ENCODE peak calls at places on chromosomes 1 and 21, in seven cellular contexts. O is Karpas-422, R is GM12864, G is esophagus squamous epithelium, M is DND-41, D is GM23338, N is lower leg skin. T is an unnamed sample.

GRCh38 chr21:31557956-31558838 is 101.3 kb upstream of the SOD1 start:
- DNase-seq in O (no peak), R (no peak), G (no peak), M (peak), D (peak), N (peak), T (peak)

GRCh38 chr1:12229835-12230548 is at the start of gene VPS13D:
- DNase-seq in O (peak), R (peak), G (peak), M (peak), D (peak), N (peak), T (peak)

GRCh38 chr1:24917327-24918074 is 12.6 kb downstream of the RUNX3 start:
- DNase-seq in O (no peak), R (no peak), G (no peak), M (no peak), D (no peak), N (no peak), T (no peak)

GRCh38 chr1:115275216-115275615 is 62.8 kb downstream of the NGF start:
- DNase-seq in O (peak), R (no peak), G (no peak), M (no peak), D (peak), N (no peak), T (no peak)

GRCh38 chr1:201655243-201655642 is 116.3 kb downstream of the NAV1 start:
- DNase-seq in O (no peak), R (no peak), G (no peak), M (no peak), D (peak), N (peak), T (peak)

GRCh38 chr1:59331686-59332085 is 34.8 kb downstream of the FGGY start:
- DNase-seq in O (no peak), R (no peak), G (no peak), M (no peak), D (no peak), N (no peak), T (no peak)

GRCh38 chr1:59163268-59164092 is 133.4 kb upstream of the FGGY start:
- DNase-seq in O (no peak), R (no peak), G (no peak), M (no peak), D (no peak), N (no peak), T (peak)

GRCh38 chr1:61585714-61586113 is 139.2 kb downstream of the TM2D1 start:
- DNase-seq in O (no peak), R (no peak), G (no peak), M (no peak), D (no peak), N (no peak), T (peak)

GRCh38 chr1:47901001-47901575 is 96.1 kb downstream of the TRABD2B start:
- DNase-seq in O (no peak), R (no peak), G (no peak), M (no peak), D (no peak), N (no peak), T (no peak)

GRCh38 chr1:67755619-67756018 is 70.6 kb downstream of the GADD45A start:
- DNase-seq in O (no peak), R (no peak), G (no peak), M (no peak), D (no peak), N (no peak), T (no peak)

GRCh38 chr1:64000021-64000420 is 203.4 kb upstream of the UBE2U start:
- DNase-seq in O (no peak), R (no peak), G (no peak), M (no peak), D (peak), N (no peak), T (peak)

GRCh38 chr1:67840449-67840848 is 7.2 kb upstream of the GNG12 start:
- DNase-seq in O (no peak), R (no peak), G (no peak), M (no peak), D (peak), N (no peak), T (peak)

GRCh38 chr1:53593758-53594380 is 134.7 kb downstream of the DMRTB1 start:
- DNase-seq in O (peak), R (no peak), G (no peak), M (no peak), D (peak), N (no peak), T (no peak)

GRCh38 chr1:227357229-227358078 is 39.2 kb upstream of the CDC42BPA start:
- DNase-seq in O (no peak), R (no peak), G (no peak), M (no peak), D (peak), N (no peak), T (peak)

GRCh38 chr1:5884110-5884509 is 108.1 kb downstream of the NPHP4 start:
- DNase-seq in O (no peak), R (no peak), G (no peak), M (no peak), D (no peak), N (no peak), T (no peak)

GRCh38 chr21:39968010-39968409 is 100.8 kb downstream of the PCP4 start:
- DNase-seq in O (no peak), R (no peak), G (no peak), M (no peak), D (peak), N (peak), T (no peak)

GRCh38 chr1:147545133-147545532 is 3.8 kb downstream of the BCL9 start:
- DNase-seq in O (peak), R (no peak), G (no peak), M (peak), D (peak), N (peak), T (peak)

GRCh38 chr21:46050651-46051378 is 47.1 kb upstream of the COL6A2 start:
- DNase-seq in O (no peak), R (no peak), G (no peak), M (no peak), D (no peak), N (peak), T (no peak)

GRCh38 chr21:44702111-44702972 is 5.4 kb downstream of the KRTAP10-12 start:
- DNase-seq in O (no peak), R (no peak), G (no peak), M (no peak), D (no peak), N (peak), T (no peak)

GRCh38 chr1:93440272-93440671 is 7.6 kb upstream of the FNBP1L start:
- DNase-seq in O (no peak), R (no peak), G (no peak), M (no peak), D (no peak), N (no peak), T (no peak)

GRCh38 chr1:227774051-227774720 is 39.0 kb downstream of the SNAP47 start:
- DNase-seq in O (no peak), R (no peak), G (no peak), M (no peak), D (no peak), N (no peak), T (no peak)

GRCh38 chr1:213675043-213675442 is 312.7 kb upstream of the PROX1 start:
- DNase-seq in O (no peak), R (no peak), G (no peak), M (no peak), D (no peak), N (no peak), T (no peak)

GRCh38 chr1:217471403-217471802 is 159.5 kb downstream of the GPATCH2 start:
- DNase-seq in O (no peak), R (no peak), G (no peak), M (no peak), D (no peak), N (no peak), T (no peak)

GRCh38 chr1:184482113-184482512 is 95.3 kb downstream of the C1orf21 start:
- DNase-seq in O (no peak), R (no peak), G (no peak), M (no peak), D (no peak), N (peak), T (no peak)

GRCh38 chr1:243316366-243316989 is 60.6 kb downstream of the SDCCAG8 start:
- DNase-seq in O (no peak), R (no peak), G (no peak), M (no peak), D (peak), N (no peak), T (no peak)

GRCh38 chr1:54337034-54337433 is 69.2 kb downstream of the SSBP3 start:
- DNase-seq in O (no peak), R (no peak), G (no peak), M (no peak), D (no peak), N (no peak), T (no peak)

GRCh38 chr1:917076-917459 is 6.7 kb upstream of the SAMD11 start:
- DNase-seq in O (no peak), R (no peak), G (no peak), M (no peak), D (no peak), N (no peak), T (no peak)

GRCh38 chr21:41419921-41420862 is 5.8 kb upstream of the MX1 start:
- DNase-seq in O (peak), R (no peak), G (no peak), M (peak), D (peak), N (peak), T (peak)

GRCh38 chr1:63891211-63891610 is 117.4 kb downstream of the ROR1 start:
- DNase-seq in O (no peak), R (no peak), G (no peak), M (no peak), D (peak), N (no peak), T (no peak)

GRCh38 chr1:54117815-54118563 is 34.8 kb downstream of the CDCP2 start:
- DNase-seq in O (no peak), R (no peak), G (no peak), M (no peak), D (no peak), N (no peak), T (no peak)

GRCh38 chr21:45404726-45405270 is at the start of gene COL18A1:
- DNase-seq in O (no peak), R (no peak), G (no peak), M (no peak), D (peak), N (no peak), T (peak)

GRCh38 chr1:116537898-116538297 is 32.9 kb downstream of the CD58 start:
- DNase-seq in O (no peak), R (no peak), G (no peak), M (no peak), D (no peak), N (no peak), T (no peak)

GRCh38 chr1:56135069-56135863 is 444.1 kb downstream of the PLPP3 start:
- DNase-seq in O (no peak), R (peak), G (no peak), M (no peak), D (no peak), N (no peak), T (no peak)

GRCh38 chr1:8422439-8423133 is 104.7 kb downstream of the SLC45A1 start:
- DNase-seq in O (peak), R (no peak), G (no peak), M (peak), D (peak), N (peak), T (peak)

GRCh38 chr1:154221815-154222081 is 993 bp downstream of the UBAP2L start:
- DNase-seq in O (no peak), R (no peak), G (no peak), M (no peak), D (peak), N (no peak), T (peak)

GRCh38 chr21:29638138-29638537 is 301.7 kb downstream of the GRIK1 start:
- DNase-seq in O (peak), R (peak), G (no peak), M (no peak), D (no peak), N (no peak), T (no peak)

DNA sequence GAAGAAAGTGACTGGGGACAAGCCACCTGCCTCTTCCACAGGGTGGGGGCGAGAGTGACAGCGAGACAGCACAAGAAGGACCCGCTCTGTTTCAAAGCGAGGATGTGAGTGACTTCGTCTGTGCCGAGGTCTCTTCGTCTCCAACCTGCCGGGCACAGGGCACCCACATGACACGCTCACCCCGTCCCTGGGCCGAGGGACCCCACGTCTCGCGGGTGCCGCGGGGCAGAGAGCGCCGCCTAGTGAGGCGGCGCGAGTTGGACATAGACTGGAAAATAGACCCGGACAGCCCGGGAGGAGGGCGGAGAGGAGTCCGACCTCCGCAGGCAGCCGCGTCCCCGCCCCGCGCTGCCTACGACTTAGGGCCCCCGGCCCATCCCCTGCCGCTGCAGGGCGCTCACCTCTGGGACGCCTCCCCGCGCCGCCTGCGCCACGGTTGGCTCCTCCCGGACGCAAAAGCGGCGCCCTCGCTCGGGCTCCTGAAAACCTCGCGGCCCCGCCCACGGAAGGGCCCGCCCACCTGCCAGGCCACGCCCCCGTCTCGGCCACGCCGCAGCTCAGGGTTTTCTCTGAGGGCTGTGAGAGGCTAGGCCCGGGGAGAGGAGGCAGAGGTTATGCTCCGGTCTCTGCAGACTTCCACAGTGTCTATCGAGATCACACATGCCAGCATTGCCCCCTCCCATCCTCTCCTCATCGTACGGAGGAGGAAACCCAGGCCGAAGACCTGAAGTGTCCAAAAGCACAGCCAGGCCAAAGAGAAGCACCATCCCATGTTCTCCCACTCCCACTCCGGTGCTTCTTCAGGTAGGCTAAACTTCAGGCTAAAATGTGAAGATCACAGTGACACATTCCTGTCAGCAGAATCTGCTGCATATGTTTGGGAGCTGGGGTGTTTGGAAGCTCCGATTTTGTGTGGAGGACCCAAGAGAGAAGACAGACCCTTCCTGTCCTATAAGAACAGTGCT is at the start of gene TLR5:
- DNase-seq in O (peak), R (peak), G (peak), M (peak), D (peak), N (peak), T (peak)
- H3K4me3 ChIP-seq in O (peak), R (peak), G (peak), M (peak), D (peak), N (peak), T (peak)

DNA sequence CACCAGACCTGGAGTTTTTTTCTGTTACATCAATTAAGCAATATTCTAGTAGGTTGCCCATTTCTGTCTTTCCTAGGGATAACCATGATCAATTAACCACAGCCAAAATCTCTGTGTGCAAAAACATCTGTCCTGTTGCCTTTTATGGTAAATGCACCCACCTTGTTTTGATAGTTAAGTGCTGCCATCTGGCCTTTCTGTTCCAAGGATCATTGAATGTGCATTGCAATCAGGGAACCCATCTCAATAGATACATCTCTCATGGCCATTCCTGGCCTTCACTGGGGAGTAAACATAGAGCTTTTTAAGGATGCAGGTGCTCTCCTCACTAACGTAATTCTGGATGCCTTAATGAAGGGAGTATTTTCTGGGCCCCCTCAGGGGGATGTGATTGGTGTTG is 111.8 kb upstream of the KIAA1614 start:
- DNase-seq in O (no peak), R (no peak), G (no peak), M (no peak), D (no peak), N (no peak), T (no peak)
- H3K4me3 ChIP-seq in O (no peak), R (no peak), G (no peak), M (no peak), D (no peak), N (no peak), T (no peak)

DNA sequence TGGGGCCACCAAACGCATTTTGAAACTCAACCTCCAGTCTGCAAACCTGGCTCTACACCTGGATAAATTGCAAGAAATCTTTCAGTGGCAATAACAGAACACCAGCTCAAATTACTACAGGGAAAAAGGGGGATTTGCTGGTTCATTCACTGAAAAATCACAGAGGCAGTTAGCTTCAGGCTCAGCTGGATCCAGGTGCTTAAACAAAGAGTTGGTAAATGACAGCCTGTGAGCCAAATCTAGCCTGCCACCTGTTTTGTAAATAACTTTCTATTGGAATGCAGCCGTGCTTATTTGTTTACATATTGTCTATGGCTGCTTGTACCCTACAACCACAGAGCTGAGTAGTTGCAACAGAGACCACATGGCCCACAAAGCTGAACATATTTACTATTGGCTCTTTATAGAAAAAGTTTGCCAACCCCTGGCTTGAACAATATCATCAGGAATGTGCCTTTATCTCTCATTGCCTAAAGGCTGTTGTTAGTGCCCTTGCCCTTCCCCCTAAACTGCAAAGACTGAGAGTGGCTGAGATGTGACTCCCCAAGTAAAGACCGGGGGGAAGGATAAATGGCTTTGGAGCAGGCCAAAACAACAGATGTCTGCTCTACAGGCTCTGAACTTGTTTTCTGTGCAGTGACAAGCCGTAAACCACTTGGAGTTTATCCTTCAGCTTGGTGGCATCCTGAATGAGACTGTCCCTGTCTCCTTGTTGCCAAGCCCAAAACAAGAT is 21.5 kb upstream of the PTPRF start:
- DNase-seq in O (no peak), R (no peak), G (no peak), M (no peak), D (no peak), N (no peak), T (no peak)
- H3K4me3 ChIP-seq in O (no peak), R (no peak), G (no peak), M (no peak), D (no peak), N (no peak), T (no peak)

GRCh38 chr1:41662061-41662655 is 177.7 kb upstream of the EDN2 start:
- DNase-seq in O (peak), R (no peak), G (no peak), M (peak), D (peak), N (peak), T (peak)

GRCh38 chr1:41663671-41664400 is 179.4 kb upstream of the EDN2 start:
- DNase-seq in O (no peak), R (no peak), G (no peak), M (peak), D (no peak), N (no peak), T (no peak)

GRCh38 chr1:41661428-41662060 is 177.1 kb upstream of the EDN2 start:
- DNase-seq in O (peak), R (no peak), G (no peak), M (peak), D (peak), N (no peak), T (peak)

GRCh38 chr1:41660570-41661427 is 176.3 kb upstream of the EDN2 start:
- DNase-seq in O (no peak), R (no peak), G (no peak), M (no peak), D (no peak), N (no peak), T (no peak)

GRCh38 chr1:41662656-41663437 is 178.4 kb upstream of the EDN2 start:
- DNase-seq in O (peak), R (no peak), G (no peak), M (peak), D (peak), N (peak), T (peak)
- H3K4me3 ChIP-seq in O (peak), R (peak), G (peak), M (peak), D (peak), N (peak), T (peak)

DNA sequence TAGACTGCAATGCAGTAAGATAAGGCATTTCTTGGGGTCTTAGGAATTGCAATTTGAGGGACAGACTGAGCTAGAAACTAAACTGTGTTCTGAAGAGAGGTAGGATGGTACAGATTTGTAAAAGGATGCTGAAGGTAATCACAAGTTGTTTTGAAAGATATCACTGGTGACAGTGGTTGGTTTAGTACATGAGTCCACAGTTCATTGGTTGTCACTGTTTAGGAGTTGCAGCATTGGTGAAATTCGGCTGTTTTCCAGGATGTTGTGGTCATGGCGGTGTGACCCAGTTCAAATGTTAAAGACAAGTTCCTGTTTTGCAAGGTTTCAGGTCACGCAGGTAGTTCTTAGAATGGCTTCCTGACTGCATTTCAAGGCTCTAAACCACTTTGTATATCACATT is 292.8 kb upstream of the B3GALT2 start:
- DNase-seq in O (no peak), R (peak), G (peak), M (peak), D (no peak), N (no peak), T (no peak)
- H3K4me3 ChIP-seq in O (no peak), R (no peak), G (no peak), M (no peak), D (no peak), N (no peak), T (no peak)